ENCODE peak calls at places on chromosomes 2 and 18, in five cellular contexts. L, J, X, Q and T are unnamed samples.

GRCh38 chr2:109188924-109189323 is 59.9 kb downstream of the SH3RF3 start:
- DNase-seq in L (no peak), J (no peak), X (no peak), Q (no peak), T (no peak)

GRCh38 chr2:133586978-133587377 is 18.7 kb upstream of the NCKAP5 start:
- DNase-seq in L (no peak), J (no peak), X (no peak), Q (no peak), T (peak; percentile 86)

GRCh38 chr2:214810670-214811069 is 1.2 kb upstream of the BARD1 start:
- DNase-seq in L (no peak), J (no peak), X (peak; percentile 35), Q (no peak), T (no peak)

GRCh38 chr2:161650116-161651015 is 26.1 kb downstream of the SLC4A10 start:
- DNase-seq in L (peak; percentile 34), J (no peak), X (peak; percentile 3), Q (no peak), T (no peak)

GRCh38 chr2:102558463-102558862 is 60.9 kb upstream of the SLC9A2 start:
- DNase-seq in L (no peak), J (no peak), X (no peak), Q (no peak), T (no peak)

GRCh38 chr2:44314354-44314753 is 39.1 kb downstream of the SLC3A1 start:
- DNase-seq in L (no peak), J (no peak), X (no peak), Q (no peak), T (no peak)

GRCh38 chr18:10560457-10561045 is 34.7 kb downstream of the NAPG start:
- DNase-seq in L (no peak), J (peak; percentile 39), X (peak; percentile 68), Q (peak; percentile 88), T (peak; percentile 83)

GRCh38 chr2:98731709-98732349 is 897 bp upstream of the MGAT4A start:
- DNase-seq in L (no peak), J (no peak), X (no peak), Q (no peak), T (no peak)

GRCh38 chr2:28134262-28134812 is 243.8 kb downstream of the BABAM2 start:
- DNase-seq in L (peak; percentile 54), J (no peak), X (peak; percentile 53), Q (no peak), T (peak; percentile 50)

GRCh38 chr2:63842149-63843061 is 709 bp downstream of the UGP2 start:
- DNase-seq in L (peak; percentile 58), J (peak; percentile 13), X (peak; percentile 47), Q (peak; percentile 62), T (peak; percentile 64)

GRCh38 chr2:116719841-116720240 is 1094.7 kb upstream of the DDX18 start:
- DNase-seq in L (no peak), J (no peak), X (no peak), Q (no peak), T (peak; percentile 97)

GRCh38 chr2:105175231-105175630 is 66.3 kb upstream of the GPR45 start:
- DNase-seq in L (no peak), J (no peak), X (no peak), Q (no peak), T (peak; percentile 21)

GRCh38 chr2:98917031-98917459 is 19.0 kb downstream of the CRACDL start:
- DNase-seq in L (no peak), J (no peak), X (no peak), Q (no peak), T (peak; percentile 84)

GRCh38 chr18:79395761-79396404 is at the start of gene NFATC1:
- DNase-seq in L (peak; percentile 71), J (peak; percentile 86), X (peak; percentile 91), Q (peak; percentile 89), T (peak; percentile 59)

GRCh38 chr2:30541680-30542079 is 94.6 kb downstream of the LCLAT1 start:
- DNase-seq in L (no peak), J (no peak), X (no peak), Q (no peak), T (no peak)

GRCh38 chr2:12035029-12035720 is 288.7 kb downstream of the LPIN1 start:
- DNase-seq in L (no peak), J (no peak), X (no peak), Q (no peak), T (no peak)

GRCh38 chr2:204468689-204469429 is 76.4 kb upstream of the PARD3B start:
- DNase-seq in L (no peak), J (no peak), X (no peak), Q (no peak), T (peak; percentile 81)

GRCh38 chr2:197107291-197108269 is 181.1 kb upstream of the PGAP1 start:
- DNase-seq in L (no peak), J (peak; percentile 27), X (no peak), Q (peak; percentile 78), T (peak; percentile 15)

GRCh38 chr2:218041302-218042165 is 27.5 kb upstream of the RUFY4 start:
- DNase-seq in L (no peak), J (no peak), X (no peak), Q (no peak), T (no peak)

GRCh38 chr2:20446280-20446916 is 476 bp upstream of the RHOB start:
- DNase-seq in L (no peak), J (peak; percentile 21), X (no peak), Q (no peak), T (no peak)

GRCh38 chr18:48667276-48668254 is 128.7 kb downstream of the CTIF start:
- DNase-seq in L (no peak), J (no peak), X (no peak), Q (no peak), T (peak; percentile 3)

GRCh38 chr2:71880846-71881610 is 266.6 kb downstream of the CYP26B1 start:
- DNase-seq in L (no peak), J (peak; percentile 61), X (no peak), Q (peak; percentile 91), T (peak; percentile 17)

GRCh38 chr2:35973132-35973736 is 382.3 kb upstream of the CRIM1 start:
- DNase-seq in L (no peak), J (no peak), X (no peak), Q (no peak), T (peak; percentile 38)

GRCh38 chr2:7670905-7671304 is 753.7 kb downstream of the RNF144A start:
- DNase-seq in L (no peak), J (no peak), X (no peak), Q (no peak), T (no peak)
- H3K4me1 ChIP-seq in L (no peaks in the 10 kb centered on the region), J (peaks cover 11% of the 10 kb centered on the region), X (no peaks in the 10 kb centered on the region), Q (peaks cover 6% of the 10 kb centered on the region), T (peaks cover 6% of the 10 kb centered on the region)

DNA sequence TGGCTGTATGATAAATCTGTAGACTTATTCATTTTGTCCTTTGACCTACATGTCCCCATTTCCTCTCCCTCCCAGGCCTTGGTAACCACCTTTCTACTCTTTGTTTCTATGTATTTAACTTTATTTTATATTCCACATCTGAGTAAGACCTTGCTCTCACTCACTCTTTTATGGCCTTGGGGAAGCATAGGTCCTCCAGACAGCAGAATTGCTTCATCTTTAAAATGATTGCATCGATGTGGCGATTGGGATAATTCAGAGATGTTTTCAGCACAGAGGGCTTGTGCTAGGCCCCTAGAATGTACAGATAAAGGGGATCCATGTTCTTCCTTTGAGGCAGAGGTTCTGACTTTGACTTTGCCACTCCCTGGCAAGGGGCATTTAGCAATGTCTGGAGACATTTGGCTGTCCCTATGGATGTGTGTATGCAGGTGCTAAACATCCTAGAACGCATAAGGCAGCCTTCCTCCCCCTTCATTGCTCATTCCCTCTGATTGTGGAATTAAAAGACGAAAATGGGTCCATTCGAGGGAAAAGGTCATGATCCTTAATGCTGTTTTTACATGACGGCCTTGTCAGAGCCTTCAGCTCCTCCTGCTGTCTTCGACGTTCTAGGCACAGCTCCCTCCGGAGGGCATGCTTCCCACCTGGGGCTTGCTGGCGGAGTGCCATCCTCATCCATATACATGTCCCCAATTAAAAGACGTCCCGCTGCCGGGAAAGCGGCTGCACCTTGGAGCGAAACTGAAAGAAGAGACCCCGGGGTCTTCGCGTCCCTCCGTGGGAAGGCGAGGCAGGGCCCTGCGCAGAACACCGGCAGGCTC is 1.1 kb upstream of the GPR39 start:
- DNase-seq in L (no peak), J (no peak), X (no peak), Q (no peak), T (peak; percentile 79)
- TF ChIP-seq CTCF in L (no peak), J (no peak), X (no peak), Q (no peak), T (no peak)

GRCh38 chr2:152541712-152542111 is 175.5 kb downstream of the PRPF40A start:
- DNase-seq in L (no peak), J (no peak), X (no peak), Q (no peak), T (no peak)

GRCh38 chr2:152542995-152543481 is 174.2 kb downstream of the PRPF40A start:
- DNase-seq in L (no peak), J (no peak), X (peak; percentile 56), Q (no peak), T (peak; percentile 95)

GRCh38 chr2:152542344-152542994 is 174.8 kb downstream of the PRPF40A start:
- DNase-seq in L (no peak), J (no peak), X (no peak), Q (no peak), T (no peak)

GRCh38 chr2:152544626-152545025 is 172.6 kb downstream of the PRPF40A start:
- DNase-seq in L (no peak), J (no peak), X (no peak), Q (no peak), T (no peak)

GRCh38 chr2:152543717-152544116 is 173.5 kb downstream of the PRPF40A start:
- DNase-seq in L (no peak), J (no peak), X (no peak), Q (no peak), T (no peak)
- H3K4me1 ChIP-seq in L (peaks cover 14% of the 10 kb centered on the region), J (peaks cover 13% of the 10 kb centered on the region), X (peaks cover 26% of the 10 kb centered on the region), Q (no peaks in the 10 kb centered on the region), T (peaks cover 32% of the 10 kb centered on the region)

GRCh38 chr2:23803965-23804542 is 122.9 kb downstream of the ATAD2B start:
- DNase-seq in L (no peak), J (peak; percentile 25), X (no peak), Q (no peak), T (peak; percentile 65)
- TF ChIP-seq CTCF in L (no peak), J (peak; percentile 33), X (no peak), Q (no peak), T (peak; percentile 65)

DNA sequence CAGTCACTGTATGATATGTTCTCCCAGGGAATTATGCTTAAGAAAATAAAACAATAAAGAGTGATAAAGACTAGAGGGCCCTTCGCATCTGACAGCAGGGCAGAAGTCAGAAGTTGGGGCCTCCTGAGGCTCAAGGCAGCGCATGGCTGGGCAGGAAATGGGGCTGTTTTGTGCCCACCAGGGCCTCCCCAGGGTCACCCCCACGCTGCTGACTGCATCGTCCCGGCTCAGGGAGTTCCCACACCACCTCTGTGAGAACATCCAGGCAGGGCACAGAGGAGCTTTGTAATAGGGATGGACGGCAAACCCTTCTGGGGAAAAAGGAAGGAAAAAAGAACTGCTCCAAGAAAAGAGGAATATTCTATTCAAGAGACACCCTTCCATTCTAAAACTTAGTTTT is 41.2 kb downstream of the PAX3 start:
- DNase-seq in L (no peak), J (no peak), X (no peak), Q (no peak), T (no peak)
- H3K4me1 ChIP-seq in L (no peaks in the 10 kb centered on the region), J (no peaks in the 10 kb centered on the region), X (no peaks in the 10 kb centered on the region), Q (no peaks in the 10 kb centered on the region), T (no peaks in the 10 kb centered on the region)

GRCh38 chr2:149029312-149029965 is 9.1 kb upstream of the LYPD6B start:
- DNase-seq in L (no peak), J (no peak), X (no peak), Q (no peak), T (no peak)
- TF ChIP-seq CTCF in L (no peak), J (no peak), X (no peak), Q (no peak), T (no peak)